ENCODE peak calls at places on chromosomes 13 and 19, in seven cellular contexts. W, C, T, V, F, L and H are unnamed samples.

GRCh38 chr19:7242601-7243258 is 51.5 kb downstream of the INSR start:
- DNase-seq in V (no peak), W (no peak), L (no peak), F (no peak), C (no peak), T (no peak), H (no peak)

GRCh38 chr13:49869514-49869913 is 66.6 kb downstream of the SPRYD7 start:
- DNase-seq in C (no peak), L (no peak), F (no peak), V (no peak), W (peak; percentile 83), T (no peak), H (no peak)

GRCh38 chr19:28443361-28443760 is 769.6 kb downstream of the UQCRFS1 start:
- DNase-seq in W (no peak), L (no peak), F (no peak), T (no peak), V (no peak), C (no peak), H (no peak)

GRCh38 chr13:84706004-84706710 is 823.9 kb upstream of the SLITRK1 start:
- DNase-seq in V (no peak), F (no peak), L (no peak), C (no peak), T (no peak), W (no peak), H (no peak)

GRCh38 chr13:60790620-60791019 is 393.6 kb downstream of the TDRD3 start:
- DNase-seq in C (no peak), L (no peak), T (no peak), V (no peak), W (peak; percentile 69), F (no peak), H (no peak)

GRCh38 chr13:44197791-44198770 is 175.5 kb upstream of the SERP2 start:
- DNase-seq in T (no peak), C (no peak), W (no peak), F (no peak), V (no peak), L (no peak), H (no peak)

GRCh38 chr13:61277088-61277487 is 138.6 kb downstream of the PCDH20 start:
- DNase-seq in F (no peak), T (no peak), W (no peak), C (no peak), V (no peak), L (no peak), H (no peak)

GRCh38 chr19:40640744-40641143 is 39.6 kb downstream of the LTBP4 start:
- DNase-seq in W (no peak), V (no peak), F (no peak), C (no peak), T (no peak), L (no peak), H (no peak)

GRCh38 chr13:109427148-109427547 is 359.2 kb downstream of the IRS2 start:
- DNase-seq in W (no peak), C (no peak), T (no peak), V (no peak), F (no peak), L (no peak), H (no peak)

GRCh38 chr13:48110132-48110868 is 15.4 kb upstream of the MED4 start:
- DNase-seq in T (no peak), W (no peak), C (no peak), L (no peak), F (no peak), V (no peak), H (no peak)

GRCh38 chr13:82878536-82878935 is 1003.7 kb downstream of the SLITRK1 start:
- DNase-seq in F (no peak), C (no peak), W (no peak), L (no peak), T (no peak), V (no peak), H (no peak)

GRCh38 chr13:30792257-30793000 is 57.1 kb downstream of the ALOX5AP start:
- DNase-seq in C (peak; percentile 66), L (peak; percentile 55), W (peak; percentile 79), T (peak; percentile 88), F (peak; percentile 80), V (peak; percentile 33), H (no peak)

GRCh38 chr19:1576242-1577089 is 8.3 kb upstream of the MEX3D start:
- DNase-seq in V (no peak), F (no peak), T (no peak), C (no peak), W (no peak), L (no peak), H (no peak)

GRCh38 chr13:50400930-50401553 is 385.8 kb downstream of the KCNRG start:
- DNase-seq in L (no peak), T (no peak), W (no peak), V (no peak), F (no peak), C (no peak), H (no peak)

GRCh38 chr13:108156749-108157148 is 58.6 kb downstream of the LIG4 start:
- DNase-seq in T (no peak), W (no peak), C (no peak), F (no peak), V (no peak), L (no peak), H (no peak)

GRCh38 chr13:74288361-74288911 is 154.2 kb upstream of the KLF12 start:
- DNase-seq in C (peak; percentile 62), F (peak; percentile 79), T (no peak), V (no peak), L (no peak), W (peak; percentile 59), H (peak; percentile 38)
- H3K4me1 ChIP-seq in C (no peaks in the 10 kb centered on the region), F (peaks cover 8% of the 10 kb centered on the region), T (peaks cover 13% of the 10 kb centered on the region), V (peaks cover 12% of the 10 kb centered on the region), L (peaks cover 25% of the 10 kb centered on the region), W (no peaks in the 10 kb centered on the region), H (peaks cover 53% of the 10 kb centered on the region)

DNA sequence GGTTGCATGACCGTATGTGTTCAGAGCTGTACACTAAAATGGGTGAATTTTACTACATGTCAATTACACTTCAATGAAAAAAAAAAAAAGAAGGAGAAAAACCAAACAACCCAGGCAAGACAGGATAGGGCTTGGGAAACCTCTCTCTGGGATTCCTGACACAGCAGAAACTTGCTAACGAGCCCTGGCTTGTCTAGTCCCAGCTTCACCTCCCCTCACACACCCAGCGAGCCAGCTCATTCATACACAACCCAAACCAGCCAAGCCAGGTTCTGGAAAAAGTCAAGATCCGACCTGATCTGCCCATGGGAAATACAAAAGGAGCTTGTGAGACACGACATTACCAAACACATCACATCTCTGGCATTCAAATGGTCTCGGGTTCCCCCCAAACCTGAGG is 3.7 kb upstream of the TECR start:
- DNase-seq in L (no peak), C (no peak), V (no peak), W (no peak), F (no peak), T (no peak), H (no peak)
- H3K4me1 ChIP-seq in L (peaks cover 2% of the 10 kb centered on the region), C (no peaks in the 10 kb centered on the region), V (peaks cover 25% of the 10 kb centered on the region), W (no peaks in the 10 kb centered on the region), F (peaks cover 5% of the 10 kb centered on the region), T (peaks cover 6% of the 10 kb centered on the region), H (peaks cover 60% of the 10 kb centered on the region)

GRCh38 chr13:99412856-99413255 is 88.4 kb upstream of the TM9SF2 start:
- DNase-seq in V (no peak), C (no peak), W (no peak), T (no peak), F (no peak), L (no peak), H (no peak)

GRCh38 chr13:99407906-99408702 is 93.2 kb upstream of the TM9SF2 start:
- DNase-seq in W (no peak), C (no peak), F (no peak), V (no peak), T (peak; percentile 45), L (no peak), H (no peak)

GRCh38 chr13:99406799-99407201 is 94.5 kb upstream of the TM9SF2 start:
- DNase-seq in C (no peak), L (no peak), F (no peak), W (no peak), V (no peak), T (no peak), H (no peak)

GRCh38 chr13:99405966-99406365 is 95.3 kb upstream of the TM9SF2 start:
- DNase-seq in V (no peak), W (no peak), T (peak; percentile 4), C (no peak), L (no peak), F (no peak), H (no peak)

GRCh38 chr13:99408703-99409000 is 92.6 kb upstream of the TM9SF2 start:
- DNase-seq in L (no peak), V (no peak), C (no peak), T (no peak), F (no peak), W (no peak), H (no peak)
- H3K4me1 ChIP-seq in L (no peaks in the 10 kb centered on the region), V (no peaks in the 10 kb centered on the region), C (no peaks in the 10 kb centered on the region), T (no peaks in the 10 kb centered on the region), F (no peaks in the 10 kb centered on the region), W (no peaks in the 10 kb centered on the region), H (peaks cover 4% of the 10 kb centered on the region)

GRCh38 chr19:10009269-10009665 is 1.0 kb downstream of the COL5A3 start:
- DNase-seq in F (no peak), W (peak; percentile 93), V (no peak), C (no peak), L (peak; percentile 44), T (peak; percentile 90), H (peak; percentile 53)
- H3K4me1 ChIP-seq in F (no peaks in the 10 kb centered on the region), W (no peaks in the 10 kb centered on the region), V (peaks cover 20% of the 10 kb centered on the region), C (peaks cover 3% of the 10 kb centered on the region), L (peaks cover 40% of the 10 kb centered on the region), T (no peaks in the 10 kb centered on the region), H (peaks cover 43% of the 10 kb centered on the region)

DNA sequence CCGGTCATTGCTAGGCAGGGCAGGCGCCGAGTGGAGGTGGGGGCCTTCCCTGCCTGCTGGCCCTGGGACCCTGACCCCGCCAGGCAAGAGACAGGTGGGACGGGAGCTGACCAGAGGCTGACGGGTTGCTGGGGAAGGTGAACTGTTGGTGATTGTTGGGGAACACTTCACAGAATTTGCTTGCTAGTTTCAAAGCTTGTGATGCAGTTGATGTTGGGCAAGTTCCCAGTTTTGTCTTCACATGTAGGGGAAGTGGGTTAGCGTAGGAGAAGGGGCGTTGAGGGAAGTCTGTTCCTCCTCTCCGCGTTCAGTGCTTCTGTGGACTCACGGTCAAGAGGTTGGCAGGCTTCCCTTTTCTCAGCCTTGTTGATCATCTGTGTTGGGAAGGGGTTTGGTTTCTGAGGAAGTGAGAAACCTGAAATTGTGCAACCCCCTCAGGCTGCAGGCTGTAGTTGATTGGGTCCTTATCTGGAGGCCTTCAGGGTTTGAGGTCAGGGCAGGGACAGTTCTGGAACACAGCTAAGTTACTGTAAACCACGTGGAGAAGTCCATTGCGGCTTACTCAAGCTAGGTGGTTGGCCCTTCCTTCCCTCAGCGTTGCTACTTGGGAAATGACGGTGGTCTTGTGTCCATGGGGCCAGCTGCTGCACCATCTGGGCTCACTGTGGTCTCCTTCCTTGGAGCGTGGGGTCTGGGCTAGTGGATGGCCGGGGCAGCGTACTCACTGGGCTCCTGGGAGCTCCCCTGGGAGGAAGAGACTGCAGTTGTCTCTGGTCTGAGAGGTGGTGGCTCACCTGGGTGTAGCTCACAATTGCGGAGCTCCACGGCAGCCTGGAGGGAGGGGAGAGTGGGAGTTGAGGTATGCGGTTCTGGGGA is 7.5 kb downstream of the RPS9 start:
- DNase-seq in F (peak; percentile 87), V (no peak), C (no peak), W (peak; percentile 83), T (peak; percentile 73), L (no peak), H (peak; percentile 62)
- H3K4me1 ChIP-seq in F (peaks cover 39% of the 10 kb centered on the region), V (peaks cover 82% of the 10 kb centered on the region), C (peaks cover 10% of the 10 kb centered on the region), W (peaks cover 16% of the 10 kb centered on the region), T (peaks cover 65% of the 10 kb centered on the region), L (peaks cover 27% of the 10 kb centered on the region), H (peaks cover 82% of the 10 kb centered on the region)